ENCODE peak calls at places on chromosomes 11 and 22, in four cellular contexts. One of them, this sample, is unnamed.

GRCh38 chr11:1113405-1114201 is 38.9 kb downstream of the MUC2 start:
- DNase-seq in T-helper 22 cell: no peak
- DNase-seq in AG04450: no peak
- DNase-seq in NCI-H2029: no peak
- DNase-seq in this sample: no peak

GRCh38 chr11:112451250-112451649 is 190.6 kb upstream of the PLET1 start:
- DNase-seq in T-helper 22 cell: no peak
- DNase-seq in AG04450: no peak
- DNase-seq in NCI-H2029: no peak
- DNase-seq in this sample: no peak

GRCh38 chr11:104279587-104279986 is 115.6 kb upstream of the PDGFD start:
- DNase-seq in T-helper 22 cell: no peak
- DNase-seq in AG04450: no peak
- DNase-seq in NCI-H2029: no peak
- DNase-seq in this sample: no peak

GRCh38 chr11:1757861-1758610 is 5.7 kb downstream of the CTSD start:
- DNase-seq in T-helper 22 cell: no peak
- DNase-seq in AG04450: no peak
- DNase-seq in NCI-H2029: no peak
- DNase-seq in this sample: no peak

GRCh38 chr11:86066033-86066432 is 2.9 kb downstream of the PICALM start:
- DNase-seq in T-helper 22 cell: no peak
- DNase-seq in AG04450: no peak
- DNase-seq in NCI-H2029: no peak
- DNase-seq in this sample: no peak

GRCh38 chr11:2580061-2580421 is 119.8 kb downstream of the KCNQ1OT1 start:
- DNase-seq in T-helper 22 cell: no peak
- DNase-seq in AG04450: no peak
- DNase-seq in NCI-H2029: no peak
- DNase-seq in this sample: no peak

GRCh38 chr11:76215946-76216345 is 9.6 kb upstream of the WNT11 start:
- DNase-seq in T-helper 22 cell: no peak
- DNase-seq in AG04450: no peak
- DNase-seq in NCI-H2029: no peak
- DNase-seq in this sample: no peak

GRCh38 chr22:48275412-48275811 is 1513.0 kb downstream of the TBC1D22A start:
- DNase-seq in T-helper 22 cell: no peak
- DNase-seq in AG04450: no peak
- DNase-seq in NCI-H2029: no peak
- DNase-seq in this sample: no peak

GRCh38 chr22:40325315-40325714 is 21.0 kb upstream of the ADSL start:
- DNase-seq in T-helper 22 cell: peak
- DNase-seq in AG04450: no peak
- DNase-seq in NCI-H2029: no peak
- DNase-seq in this sample: no peak

GRCh38 chr22:45585437-45585755 is 82.7 kb downstream of the FBLN1 start:
- DNase-seq in T-helper 22 cell: no peak
- DNase-seq in AG04450: no peak
- DNase-seq in NCI-H2029: no peak
- DNase-seq in this sample: no peak

GRCh38 chr22:46004105-46004866 is 27.3 kb upstream of the WNT7B start:
- DNase-seq in T-helper 22 cell: no peak
- DNase-seq in AG04450: no peak
- DNase-seq in NCI-H2029: no peak
- DNase-seq in this sample: no peak

GRCh38 chr11:96012086-96012824 is 88.3 kb upstream of the MTMR2 start:
- DNase-seq in T-helper 22 cell: peak
- DNase-seq in AG04450: no peak
- DNase-seq in NCI-H2029: no peak
- DNase-seq in this sample: peak

GRCh38 chr11:75144716-75145014 is 6.2 kb upstream of the SLCO2B1 start:
- DNase-seq in T-helper 22 cell: no peak
- DNase-seq in AG04450: no peak
- DNase-seq in NCI-H2029: no peak
- DNase-seq in this sample: no peak

GRCh38 chr22:47571616-47572015 is 809.2 kb downstream of the TBC1D22A start:
- DNase-seq in T-helper 22 cell: no peak
- DNase-seq in AG04450: no peak
- DNase-seq in NCI-H2029: no peak
- DNase-seq in this sample: no peak

GRCh38 chr22:22125579-22126468 is 118.8 kb upstream of the VPREB1 start:
- DNase-seq in T-helper 22 cell: no peak
- DNase-seq in AG04450: no peak
- DNase-seq in NCI-H2029: no peak
- DNase-seq in this sample: no peak

GRCh38 chr11:11895672-11896071 is 53.9 kb downstream of the USP47 start:
- DNase-seq in T-helper 22 cell: no peak
- DNase-seq in AG04450: no peak
- DNase-seq in NCI-H2029: no peak
- DNase-seq in this sample: no peak

GRCh38 chr11:108914981-108915380 is 250.1 kb downstream of the DDX10 start:
- DNase-seq in T-helper 22 cell: no peak
- DNase-seq in AG04450: no peak
- DNase-seq in NCI-H2029: no peak
- DNase-seq in this sample: no peak

GRCh38 chr22:28442951-28443876 is 236.4 kb downstream of the TTC28 start:
- DNase-seq in T-helper 22 cell: no peak
- DNase-seq in AG04450: no peak
- DNase-seq in NCI-H2029: no peak
- DNase-seq in this sample: no peak

GRCh38 chr11:59771605-59772004 is 16.4 kb downstream of the STX3 start:
- DNase-seq in T-helper 22 cell: no peak
- DNase-seq in AG04450: no peak
- DNase-seq in NCI-H2029: no peak
- DNase-seq in this sample: no peak

GRCh38 chr22:48185656-48186055 is 1423.2 kb downstream of the TBC1D22A start:
- DNase-seq in T-helper 22 cell: no peak
- DNase-seq in AG04450: no peak
- DNase-seq in NCI-H2029: no peak
- DNase-seq in this sample: no peak

GRCh38 chr11:47466701-47467250 is 17.8 kb upstream of the RAPSN start:
- DNase-seq in T-helper 22 cell: no peak
- DNase-seq in AG04450: no peak
- DNase-seq in NCI-H2029: peak
- DNase-seq in this sample: no peak

GRCh38 chr22:46355369-46355995 is 20.0 kb downstream of the TRMU start:
- DNase-seq in T-helper 22 cell: no peak
- DNase-seq in AG04450: peak
- DNase-seq in NCI-H2029: no peak
- DNase-seq in this sample: no peak

GRCh38 chr11:2778630-2779498 is 79.1 kb upstream of the KCNQ1OT1 start:
- DNase-seq in T-helper 22 cell: no peak
- DNase-seq in AG04450: peak
- DNase-seq in NCI-H2029: no peak
- DNase-seq in this sample: peak

GRCh38 chr22:39426380-39427043 is 26.9 kb downstream of the TAB1 start:
- DNase-seq in T-helper 22 cell: no peak
- DNase-seq in AG04450: no peak
- DNase-seq in NCI-H2029: no peak
- DNase-seq in this sample: no peak

GRCh38 chr11:23502821-23503220 is 642.5 kb upstream of the CCDC179 start:
- DNase-seq in T-helper 22 cell: no peak
- DNase-seq in AG04450: no peak
- DNase-seq in NCI-H2029: no peak
- DNase-seq in this sample: no peak

GRCh38 chr11:110883266-110883665 is 171.0 kb upstream of the ARHGAP20 start:
- DNase-seq in T-helper 22 cell: no peak
- DNase-seq in AG04450: no peak
- DNase-seq in NCI-H2029: no peak
- DNase-seq in this sample: no peak

GRCh38 chr22:20937031-20937793 is 20.0 kb downstream of the CRKL start:
- DNase-seq in T-helper 22 cell: no peak
- DNase-seq in AG04450: no peak
- DNase-seq in NCI-H2029: peak
- DNase-seq in this sample: no peak

GRCh38 chr11:96942855-96943254 is 553.0 kb downstream of the JRKL start:
- DNase-seq in T-helper 22 cell: no peak
- DNase-seq in AG04450: no peak
- DNase-seq in NCI-H2029: no peak
- DNase-seq in this sample: no peak

GRCh38 chr11:78371221-78371899 is 46.3 kb downstream of the GAB2 start:
- DNase-seq in T-helper 22 cell: no peak
- DNase-seq in AG04450: no peak
- DNase-seq in NCI-H2029: no peak
- DNase-seq in this sample: no peak